ENCODE peak calls at places on chromosomes 6 and 20, in six cellular contexts. One of them, this sample, is unnamed.

GRCh38 chr20:38302721-38303120 is 1.2 kb upstream of the BPI start:
- DNase-seq in PC-3: no peak
- DNase-seq in spleen: peak; percentile 77
- DNase-seq in B cell: no peak
- DNase-seq in colonic mucosa: no peak
- DNase-seq in upper lobe of left lung: no peak
- DNase-seq in this sample: no peak

GRCh38 chr20:43744121-43744520 is 17.3 kb upstream of the GTSF1L start:
- DNase-seq in PC-3: peak; percentile 50
- DNase-seq in spleen: no peak
- DNase-seq in B cell: no peak
- DNase-seq in colonic mucosa: no peak
- DNase-seq in upper lobe of left lung: no peak
- DNase-seq in this sample: no peak

GRCh38 chr6:136775548-136775947 is 16.7 kb downstream of the MAP3K5 start:
- DNase-seq in PC-3: no peak
- DNase-seq in spleen: no peak
- DNase-seq in B cell: no peak
- DNase-seq in colonic mucosa: no peak
- DNase-seq in upper lobe of left lung: no peak
- DNase-seq in this sample: no peak

GRCh38 chr6:143575840-143576498 is 64.4 kb upstream of the FUCA2 start:
- DNase-seq in PC-3: no peak
- DNase-seq in spleen: no peak
- DNase-seq in B cell: no peak
- DNase-seq in colonic mucosa: no peak
- DNase-seq in upper lobe of left lung: no peak
- DNase-seq in this sample: no peak

GRCh38 chr20:7708112-7708511 is 232.1 kb downstream of the HAO1 start:
- DNase-seq in PC-3: no peak
- DNase-seq in spleen: no peak
- DNase-seq in B cell: no peak
- DNase-seq in colonic mucosa: no peak
- DNase-seq in upper lobe of left lung: no peak
- DNase-seq in this sample: no peak

GRCh38 chr6:139743629-139744028 is 369.2 kb upstream of the CITED2 start:
- DNase-seq in PC-3: peak; percentile 88
- DNase-seq in spleen: no peak
- DNase-seq in B cell: no peak
- DNase-seq in colonic mucosa: no peak
- DNase-seq in upper lobe of left lung: no peak
- DNase-seq in this sample: no peak

GRCh38 chr6:127966616-127967015 is 65.8 kb upstream of the THEMIS start:
- DNase-seq in PC-3: no peak
- DNase-seq in spleen: no peak
- DNase-seq in B cell: no peak
- DNase-seq in colonic mucosa: no peak
- DNase-seq in upper lobe of left lung: no peak
- DNase-seq in this sample: no peak

GRCh38 chr6:132527791-132528190 is 10.3 kb upstream of the TAAR9 start:
- DNase-seq in PC-3: peak; percentile 91
- DNase-seq in spleen: no peak
- DNase-seq in B cell: no peak
- DNase-seq in colonic mucosa: no peak
- DNase-seq in upper lobe of left lung: no peak
- DNase-seq in this sample: no peak

GRCh38 chr6:161498359-161498758 is 224.5 kb upstream of the AGPAT4 start:
- DNase-seq in PC-3: peak; percentile 77
- DNase-seq in spleen: no peak
- DNase-seq in B cell: no peak
- DNase-seq in colonic mucosa: no peak
- DNase-seq in upper lobe of left lung: no peak
- DNase-seq in this sample: no peak

GRCh38 chr6:50716887-50717509 is 3.7 kb downstream of the TFAP2D start:
- DNase-seq in PC-3: no peak
- DNase-seq in spleen: no peak
- DNase-seq in B cell: no peak
- DNase-seq in colonic mucosa: no peak
- DNase-seq in upper lobe of left lung: no peak
- DNase-seq in this sample: no peak

GRCh38 chr6:147166360-147166944 is 37.8 kb upstream of the STXBP5 start:
- DNase-seq in PC-3: no peak
- DNase-seq in spleen: no peak
- DNase-seq in B cell: no peak
- DNase-seq in colonic mucosa: no peak
- DNase-seq in upper lobe of left lung: no peak
- DNase-seq in this sample: no peak

GRCh38 chr6:35468181-35468979 is at the start of gene RPL10A:
- DNase-seq in PC-3: peak; percentile 98
- DNase-seq in spleen: peak; percentile 98
- DNase-seq in B cell: peak; percentile 93
- DNase-seq in colonic mucosa: peak; percentile 98
- DNase-seq in upper lobe of left lung: peak; percentile 97
- DNase-seq in this sample: peak; percentile 90

GRCh38 chr20:4150095-4150492 is 134.7 kb upstream of the RNF24 start:
- DNase-seq in PC-3: peak; percentile 41
- DNase-seq in spleen: no peak
- DNase-seq in B cell: no peak
- DNase-seq in colonic mucosa: no peak
- DNase-seq in upper lobe of left lung: peak; percentile 13
- DNase-seq in this sample: no peak

GRCh38 chr6:21005816-21006553 is 471.7 kb downstream of the CDKAL1 start:
- DNase-seq in PC-3: peak; percentile 98
- DNase-seq in spleen: no peak
- DNase-seq in B cell: peak; percentile 24
- DNase-seq in colonic mucosa: no peak
- DNase-seq in upper lobe of left lung: no peak
- DNase-seq in this sample: no peak

GRCh38 chr6:166419268-166419667 is 36.5 kb upstream of the MPC1 start:
- DNase-seq in PC-3: peak; percentile 36
- DNase-seq in spleen: no peak
- DNase-seq in B cell: no peak
- DNase-seq in colonic mucosa: no peak
- DNase-seq in upper lobe of left lung: no peak
- DNase-seq in this sample: no peak

GRCh38 chr20:13426870-13427269 is 205.8 kb downstream of the ISM1 start:
- DNase-seq in PC-3: no peak
- DNase-seq in spleen: no peak
- DNase-seq in B cell: no peak
- DNase-seq in colonic mucosa: no peak
- DNase-seq in upper lobe of left lung: no peak
- DNase-seq in this sample: no peak

GRCh38 chr20:61909821-61910220 is 155.9 kb downstream of the TAF4 start:
- DNase-seq in PC-3: no peak
- DNase-seq in spleen: no peak
- DNase-seq in B cell: no peak
- DNase-seq in colonic mucosa: no peak
- DNase-seq in upper lobe of left lung: no peak
- DNase-seq in this sample: no peak

GRCh38 chr6:148404456-148405022 is 61.9 kb downstream of the SASH1 start:
- DNase-seq in PC-3: no peak
- DNase-seq in spleen: no peak
- DNase-seq in B cell: no peak
- DNase-seq in colonic mucosa: no peak
- DNase-seq in upper lobe of left lung: no peak
- DNase-seq in this sample: no peak

GRCh38 chr20:38703526-38703925 is 20.8 kb upstream of the SLC32A1 start:
- DNase-seq in PC-3: no peak
- DNase-seq in spleen: no peak
- DNase-seq in B cell: no peak
- DNase-seq in colonic mucosa: no peak
- DNase-seq in upper lobe of left lung: no peak
- DNase-seq in this sample: no peak

GRCh38 chr6:128493877-128494276 is 26.5 kb downstream of the PTPRK start:
- DNase-seq in PC-3: no peak
- DNase-seq in spleen: no peak
- DNase-seq in B cell: no peak
- DNase-seq in colonic mucosa: no peak
- DNase-seq in upper lobe of left lung: no peak
- DNase-seq in this sample: no peak

GRCh38 chr6:160139420-160139851 is 17.8 kb downstream of the SLC22A1 start:
- DNase-seq in PC-3: peak; percentile 81
- DNase-seq in spleen: no peak
- DNase-seq in B cell: no peak
- DNase-seq in colonic mucosa: no peak
- DNase-seq in upper lobe of left lung: no peak
- DNase-seq in this sample: no peak

DNA sequence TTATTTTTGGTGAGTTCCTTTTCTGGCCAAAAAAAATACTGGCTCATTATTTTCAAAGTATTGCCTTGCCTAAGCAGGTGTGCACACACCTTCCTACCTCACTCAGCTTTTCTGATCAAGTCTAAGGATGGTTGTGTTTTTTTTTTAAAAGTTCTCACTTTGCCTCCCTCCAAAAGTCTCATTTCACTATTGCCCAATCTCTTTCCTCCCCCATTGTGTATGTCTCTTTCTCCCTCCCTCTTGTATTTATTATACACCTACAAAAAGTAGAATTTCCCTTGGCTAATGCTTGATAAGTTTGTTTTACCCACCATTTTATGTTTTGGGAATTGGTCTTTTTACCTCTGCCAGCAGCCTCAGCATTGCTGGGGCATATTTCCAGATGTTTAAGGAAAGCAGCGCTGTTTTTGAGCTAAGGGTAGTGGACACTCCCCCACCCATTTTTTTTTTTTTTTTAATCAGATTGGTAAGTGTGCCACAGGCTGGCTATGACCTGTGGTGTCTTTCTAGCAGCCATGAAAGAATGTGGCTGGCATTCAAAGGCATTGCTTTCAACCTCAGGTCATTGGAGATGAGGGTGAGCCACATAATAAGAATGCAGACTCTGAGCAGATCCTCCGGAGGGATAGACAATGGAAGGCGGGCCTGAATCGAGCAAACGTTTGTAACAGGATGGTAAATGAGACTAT is 668.6 kb downstream of the UTRN start:
- DNase-seq in PC-3: peak; percentile 84
- DNase-seq in spleen: no peak
- DNase-seq in B cell: no peak
- DNase-seq in colonic mucosa: no peak
- DNase-seq in upper lobe of left lung: no peak
- DNase-seq in this sample: no peak
- TF ChIP-seq CTCF in PC-3: no peak
- TF ChIP-seq CTCF in spleen: no peak
- TF ChIP-seq CTCF in B cell: no peak
- TF ChIP-seq CTCF in colonic mucosa: no peak
- TF ChIP-seq CTCF in upper lobe of left lung: no peak
- TF ChIP-seq CTCF in this sample: no peak

DNA sequence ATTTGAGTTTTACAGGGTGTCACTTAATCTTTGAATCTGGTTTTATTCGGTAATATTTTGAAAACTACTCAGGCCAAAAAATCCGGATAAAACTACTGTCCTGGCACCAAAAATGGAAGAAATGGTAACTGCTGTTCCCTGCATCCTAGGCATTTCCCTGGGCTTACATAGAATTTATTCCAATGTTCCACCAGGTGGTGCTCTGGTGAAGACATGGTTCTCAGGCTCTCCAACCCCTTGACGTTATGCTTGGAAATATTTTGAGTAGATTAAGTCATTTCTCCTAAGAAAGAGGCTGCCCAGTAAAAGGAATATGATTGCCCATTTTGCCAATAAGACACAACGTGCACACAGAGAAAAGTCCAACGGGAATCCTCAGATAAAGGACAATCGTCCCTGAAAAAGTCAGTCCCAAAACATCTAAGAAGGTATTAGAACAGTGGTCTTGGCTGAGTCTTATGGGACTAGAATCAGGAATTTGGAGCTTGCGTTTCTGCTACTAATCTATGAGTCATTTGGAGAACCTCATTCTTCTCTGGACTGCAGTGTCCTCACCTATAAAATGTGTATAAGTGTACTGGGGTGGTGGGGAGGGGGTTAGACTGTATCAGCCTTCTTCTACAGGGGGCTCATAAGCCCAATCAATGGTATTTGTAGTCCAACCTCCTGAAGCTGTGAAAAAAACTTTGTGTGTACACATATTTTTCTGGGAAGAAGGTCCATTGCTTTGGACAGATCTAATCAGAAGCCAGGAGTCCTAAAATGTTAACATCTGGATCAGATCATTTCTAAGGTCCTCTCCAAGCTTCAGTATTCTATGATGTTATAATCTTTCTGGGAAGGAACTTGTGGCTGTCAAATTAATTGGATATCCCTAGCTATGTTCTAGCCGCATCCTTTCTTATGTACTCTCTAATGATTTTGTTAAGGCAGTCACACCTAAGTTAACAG is 131.0 kb upstream of the BMP2 start:
- DNase-seq in PC-3: peak; percentile 82
- DNase-seq in spleen: no peak
- DNase-seq in B cell: no peak
- DNase-seq in colonic mucosa: peak; percentile 51
- DNase-seq in upper lobe of left lung: peak; percentile 28
- DNase-seq in this sample: no peak
- TF ChIP-seq CTCF in PC-3: peak; percentile 86
- TF ChIP-seq CTCF in spleen: peak; percentile 50
- TF ChIP-seq CTCF in B cell: no peak
- TF ChIP-seq CTCF in colonic mucosa: peak; percentile 59
- TF ChIP-seq CTCF in upper lobe of left lung: peak; percentile 67
- TF ChIP-seq CTCF in this sample: peak; percentile 71

GRCh38 chr6:124977067-124977908 is 15.1 kb downstream of the RNF217 start:
- DNase-seq in PC-3: peak; percentile 32
- DNase-seq in spleen: no peak
- DNase-seq in B cell: no peak
- DNase-seq in colonic mucosa: no peak
- DNase-seq in upper lobe of left lung: no peak
- DNase-seq in this sample: no peak
- TF ChIP-seq CTCF in PC-3: no peak
- TF ChIP-seq CTCF in spleen: no peak
- TF ChIP-seq CTCF in B cell: no peak
- TF ChIP-seq CTCF in colonic mucosa: no peak
- TF ChIP-seq CTCF in upper lobe of left lung: no peak
- TF ChIP-seq CTCF in this sample: no peak

DNA sequence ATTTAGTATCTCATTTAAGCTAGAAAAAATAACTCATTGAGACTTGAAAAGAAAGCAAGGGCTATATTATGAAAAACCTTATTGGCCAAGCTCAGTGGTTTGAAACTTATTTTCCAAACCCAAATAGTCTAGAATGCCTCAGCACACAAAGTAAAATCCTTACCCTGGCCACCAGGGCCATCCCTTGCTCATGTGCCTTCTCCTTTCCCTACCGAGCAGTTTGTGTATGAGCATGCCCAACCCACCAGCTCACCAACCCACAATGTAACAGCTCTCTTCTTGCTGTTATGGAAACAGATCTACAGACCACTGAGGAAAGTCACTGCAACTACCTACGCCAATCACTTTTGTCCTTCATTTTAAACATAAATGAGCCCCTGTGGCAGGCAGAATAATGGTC is 79.6 kb upstream of the CARMIL1 start:
- DNase-seq in PC-3: no peak
- DNase-seq in spleen: no peak
- DNase-seq in B cell: no peak
- DNase-seq in colonic mucosa: no peak
- DNase-seq in upper lobe of left lung: no peak
- DNase-seq in this sample: no peak
- TF ChIP-seq CTCF in PC-3: no peak
- TF ChIP-seq CTCF in spleen: no peak
- TF ChIP-seq CTCF in B cell: no peak
- TF ChIP-seq CTCF in colonic mucosa: no peak
- TF ChIP-seq CTCF in upper lobe of left lung: no peak
- TF ChIP-seq CTCF in this sample: no peak